ENCODE peak calls at places on chromosomes 1 and 21, in six cellular contexts. One of them, this sample, is unnamed.
A peak's percentile ranks its signal among the peaks of the same experiment; 100 is the strongest.

GRCh38 chr1:97610748-97611147 is 310.1 kb downstream of the DPYD start:
- DNase-seq in stimulated activated CD4-positive, alpha-beta T cell treated with anti-CD3 and anti-CD28 coated beads, Interleukin-2, amount 100 ng/mL, for 24 hours: no peak
- DNase-seq in activated T-cell treated with anti-CD3 and anti-CD28 coated beads, Interleukin-2, amount 50 U/mL, for 72 hours: no peak
- DNase-seq in kidney tubule cell: no peak
- DNase-seq in NCI-H2107: no peak
- DNase-seq in NCI-H2171 treated with DMSO at 0.1 percent for 48 hours: no peak
- DNase-seq in this sample: no peak

GRCh38 chr21:39218082-39218409 is 34.8 kb upstream of the PSMG1 start:
- DNase-seq in stimulated activated CD4-positive, alpha-beta T cell treated with anti-CD3 and anti-CD28 coated beads, Interleukin-2, amount 100 ng/mL, for 24 hours: no peak
- DNase-seq in activated T-cell treated with anti-CD3 and anti-CD28 coated beads, Interleukin-2, amount 50 U/mL, for 72 hours: no peak
- DNase-seq in kidney tubule cell: no peak
- DNase-seq in NCI-H2107: no peak
- DNase-seq in NCI-H2171 treated with DMSO at 0.1 percent for 48 hours: peak; percentile 36
- DNase-seq in this sample: no peak

GRCh38 chr21:21268061-21268471 is 269.9 kb downstream of the NCAM2 start:
- DNase-seq in stimulated activated CD4-positive, alpha-beta T cell treated with anti-CD3 and anti-CD28 coated beads, Interleukin-2, amount 100 ng/mL, for 24 hours: no peak
- DNase-seq in activated T-cell treated with anti-CD3 and anti-CD28 coated beads, Interleukin-2, amount 50 U/mL, for 72 hours: no peak
- DNase-seq in kidney tubule cell: no peak
- DNase-seq in NCI-H2107: no peak
- DNase-seq in NCI-H2171 treated with DMSO at 0.1 percent for 48 hours: no peak
- DNase-seq in this sample: no peak

GRCh38 chr1:205263580-205264190 is 35.9 kb downstream of the TMCC2 start:
- DNase-seq in stimulated activated CD4-positive, alpha-beta T cell treated with anti-CD3 and anti-CD28 coated beads, Interleukin-2, amount 100 ng/mL, for 24 hours: no peak
- DNase-seq in activated T-cell treated with anti-CD3 and anti-CD28 coated beads, Interleukin-2, amount 50 U/mL, for 72 hours: no peak
- DNase-seq in kidney tubule cell: peak; percentile 55
- DNase-seq in NCI-H2107: no peak
- DNase-seq in NCI-H2171 treated with DMSO at 0.1 percent for 48 hours: no peak
- DNase-seq in this sample: no peak

GRCh38 chr1:58363639-58364038 is 182.9 kb downstream of the OMA1 start:
- DNase-seq in stimulated activated CD4-positive, alpha-beta T cell treated with anti-CD3 and anti-CD28 coated beads, Interleukin-2, amount 100 ng/mL, for 24 hours: no peak
- DNase-seq in activated T-cell treated with anti-CD3 and anti-CD28 coated beads, Interleukin-2, amount 50 U/mL, for 72 hours: peak; percentile 21
- DNase-seq in kidney tubule cell: no peak
- DNase-seq in NCI-H2107: no peak
- DNase-seq in NCI-H2171 treated with DMSO at 0.1 percent for 48 hours: no peak
- DNase-seq in this sample: peak; percentile 20

GRCh38 chr1:171265686-171266085 is 17.4 kb downstream of the FMO1 start:
- DNase-seq in stimulated activated CD4-positive, alpha-beta T cell treated with anti-CD3 and anti-CD28 coated beads, Interleukin-2, amount 100 ng/mL, for 24 hours: no peak
- DNase-seq in activated T-cell treated with anti-CD3 and anti-CD28 coated beads, Interleukin-2, amount 50 U/mL, for 72 hours: no peak
- DNase-seq in kidney tubule cell: no peak
- DNase-seq in NCI-H2107: no peak
- DNase-seq in NCI-H2171 treated with DMSO at 0.1 percent for 48 hours: no peak
- DNase-seq in this sample: no peak

GRCh38 chr1:22600071-22600816 is 36.2 kb upstream of the C1QA start:
- DNase-seq in stimulated activated CD4-positive, alpha-beta T cell treated with anti-CD3 and anti-CD28 coated beads, Interleukin-2, amount 100 ng/mL, for 24 hours: no peak
- DNase-seq in activated T-cell treated with anti-CD3 and anti-CD28 coated beads, Interleukin-2, amount 50 U/mL, for 72 hours: no peak
- DNase-seq in kidney tubule cell: no peak
- DNase-seq in NCI-H2107: no peak
- DNase-seq in NCI-H2171 treated with DMSO at 0.1 percent for 48 hours: no peak
- DNase-seq in this sample: no peak

GRCh38 chr1:2194319-2194897 is at the start of gene FAAP20:
- DNase-seq in stimulated activated CD4-positive, alpha-beta T cell treated with anti-CD3 and anti-CD28 coated beads, Interleukin-2, amount 100 ng/mL, for 24 hours: peak; percentile 72
- DNase-seq in activated T-cell treated with anti-CD3 and anti-CD28 coated beads, Interleukin-2, amount 50 U/mL, for 72 hours: peak; percentile 77
- DNase-seq in kidney tubule cell: peak; percentile 80
- DNase-seq in NCI-H2107: no peak
- DNase-seq in NCI-H2171 treated with DMSO at 0.1 percent for 48 hours: peak; percentile 51
- DNase-seq in this sample: no peak

GRCh38 chr1:78101051-78101450 is 55.3 kb downstream of the GIPC2 start:
- DNase-seq in stimulated activated CD4-positive, alpha-beta T cell treated with anti-CD3 and anti-CD28 coated beads, Interleukin-2, amount 100 ng/mL, for 24 hours: no peak
- DNase-seq in activated T-cell treated with anti-CD3 and anti-CD28 coated beads, Interleukin-2, amount 50 U/mL, for 72 hours: no peak
- DNase-seq in kidney tubule cell: no peak
- DNase-seq in NCI-H2107: no peak
- DNase-seq in NCI-H2171 treated with DMSO at 0.1 percent for 48 hours: no peak
- DNase-seq in this sample: no peak

GRCh38 chr1:42963378-42964005 is 4.8 kb upstream of the SLC2A1 start:
- DNase-seq in stimulated activated CD4-positive, alpha-beta T cell treated with anti-CD3 and anti-CD28 coated beads, Interleukin-2, amount 100 ng/mL, for 24 hours: no peak
- DNase-seq in activated T-cell treated with anti-CD3 and anti-CD28 coated beads, Interleukin-2, amount 50 U/mL, for 72 hours: no peak
- DNase-seq in kidney tubule cell: peak; percentile 43
- DNase-seq in NCI-H2107: no peak
- DNase-seq in NCI-H2171 treated with DMSO at 0.1 percent for 48 hours: no peak
- DNase-seq in this sample: no peak

GRCh38 chr1:21334214-21335087 is 44.2 kb upstream of the ECE1 start:
- DNase-seq in stimulated activated CD4-positive, alpha-beta T cell treated with anti-CD3 and anti-CD28 coated beads, Interleukin-2, amount 100 ng/mL, for 24 hours: peak; percentile 71
- DNase-seq in activated T-cell treated with anti-CD3 and anti-CD28 coated beads, Interleukin-2, amount 50 U/mL, for 72 hours: peak; percentile 85
- DNase-seq in kidney tubule cell: peak; percentile 94
- DNase-seq in NCI-H2107: no peak
- DNase-seq in NCI-H2171 treated with DMSO at 0.1 percent for 48 hours: no peak
- DNase-seq in this sample: peak; percentile 88

GRCh38 chr1:86922445-86922844 is 8.0 kb downstream of the HS2ST1 start:
- DNase-seq in stimulated activated CD4-positive, alpha-beta T cell treated with anti-CD3 and anti-CD28 coated beads, Interleukin-2, amount 100 ng/mL, for 24 hours: no peak
- DNase-seq in activated T-cell treated with anti-CD3 and anti-CD28 coated beads, Interleukin-2, amount 50 U/mL, for 72 hours: no peak
- DNase-seq in kidney tubule cell: no peak
- DNase-seq in NCI-H2107: no peak
- DNase-seq in NCI-H2171 treated with DMSO at 0.1 percent for 48 hours: no peak
- DNase-seq in this sample: no peak

GRCh38 chr1:178933709-178934573 is 63.1 kb upstream of the ANGPTL1 start:
- DNase-seq in stimulated activated CD4-positive, alpha-beta T cell treated with anti-CD3 and anti-CD28 coated beads, Interleukin-2, amount 100 ng/mL, for 24 hours: no peak
- DNase-seq in activated T-cell treated with anti-CD3 and anti-CD28 coated beads, Interleukin-2, amount 50 U/mL, for 72 hours: no peak
- DNase-seq in kidney tubule cell: no peak
- DNase-seq in NCI-H2107: no peak
- DNase-seq in NCI-H2171 treated with DMSO at 0.1 percent for 48 hours: no peak
- DNase-seq in this sample: no peak

GRCh38 chr1:228016653-228017355 is 10.0 kb downstream of the WNT3A start:
- DNase-seq in stimulated activated CD4-positive, alpha-beta T cell treated with anti-CD3 and anti-CD28 coated beads, Interleukin-2, amount 100 ng/mL, for 24 hours: peak; percentile 4
- DNase-seq in activated T-cell treated with anti-CD3 and anti-CD28 coated beads, Interleukin-2, amount 50 U/mL, for 72 hours: no peak
- DNase-seq in kidney tubule cell: no peak
- DNase-seq in NCI-H2107: no peak
- DNase-seq in NCI-H2171 treated with DMSO at 0.1 percent for 48 hours: no peak
- DNase-seq in this sample: no peak

GRCh38 chr1:50471967-50472366 is 48.7 kb upstream of the DMRTA2 start:
- DNase-seq in stimulated activated CD4-positive, alpha-beta T cell treated with anti-CD3 and anti-CD28 coated beads, Interleukin-2, amount 100 ng/mL, for 24 hours: no peak
- DNase-seq in activated T-cell treated with anti-CD3 and anti-CD28 coated beads, Interleukin-2, amount 50 U/mL, for 72 hours: no peak
- DNase-seq in kidney tubule cell: no peak
- DNase-seq in NCI-H2107: no peak
- DNase-seq in NCI-H2171 treated with DMSO at 0.1 percent for 48 hours: no peak
- DNase-seq in this sample: no peak

GRCh38 chr1:41442697-41443251 is 41.7 kb downstream of the EDN2 start:
- DNase-seq in stimulated activated CD4-positive, alpha-beta T cell treated with anti-CD3 and anti-CD28 coated beads, Interleukin-2, amount 100 ng/mL, for 24 hours: no peak
- DNase-seq in activated T-cell treated with anti-CD3 and anti-CD28 coated beads, Interleukin-2, amount 50 U/mL, for 72 hours: no peak
- DNase-seq in kidney tubule cell: no peak
- DNase-seq in NCI-H2107: no peak
- DNase-seq in NCI-H2171 treated with DMSO at 0.1 percent for 48 hours: no peak
- DNase-seq in this sample: no peak

GRCh38 chr1:28112388-28113311 is 24.2 kb upstream of the EYA3 start:
- DNase-seq in stimulated activated CD4-positive, alpha-beta T cell treated with anti-CD3 and anti-CD28 coated beads, Interleukin-2, amount 100 ng/mL, for 24 hours: no peak
- DNase-seq in activated T-cell treated with anti-CD3 and anti-CD28 coated beads, Interleukin-2, amount 50 U/mL, for 72 hours: peak; percentile 10
- DNase-seq in kidney tubule cell: peak; percentile 96
- DNase-seq in NCI-H2107: no peak
- DNase-seq in NCI-H2171 treated with DMSO at 0.1 percent for 48 hours: no peak
- DNase-seq in this sample: no peak